ENCODE peak calls at places on chromosome 22, in six cellular contexts. V is GM23248; B is left lung; W is substantia nigra; D is cortex of kidney; G is activated CD8-positive, alpha-beta T cell treated with anti-CD3 and anti-CD28 coated beads for 36 hours. L is an unnamed sample.

GRCh38 chr22:28582806-28583205 is 96.8 kb downstream of the TTC28 start:
- DNase-seq in W (no peak), G (no peak), V (peak), B (no peak), D (no peak), L (no peak)

GRCh38 chr22:42330953-42331525 is 60.6 kb upstream of the TCF20 start:
- DNase-seq in W (peak), V (peak), D (no peak), G (no peak), B (no peak), L (no peak)

GRCh38 chr22:17346578-17346977 is 22.7 kb upstream of the CECR2 start:
- DNase-seq in B (no peak), G (no peak), D (no peak), V (no peak), W (no peak), L (no peak)

GRCh38 chr22:48042621-48043395 is 1280.4 kb downstream of the TBC1D22A start:
- DNase-seq in V (no peak), G (no peak), B (no peak), W (no peak), D (no peak), L (no peak)

GRCh38 chr22:43955883-43956286 is 643 bp downstream of the SAMM50 start:
- DNase-seq in B (no peak), D (no peak), G (peak), V (peak), W (no peak), L (peak)

GRCh38 chr22:38415561-38416321 is 39.3 kb downstream of the KCNJ4 start:
- DNase-seq in G (no peak), V (no peak), W (no peak), D (no peak), B (peak), L (no peak)

GRCh38 chr22:24515025-24515338 is 19.9 kb downstream of the UPB1 start:
- DNase-seq in D (no peak), V (no peak), B (no peak), G (no peak), W (no peak), L (no peak)

GRCh38 chr22:23531283-23531921 is 48.7 kb downstream of the IGLL1 start:
- DNase-seq in D (no peak), W (no peak), V (no peak), G (no peak), B (peak), L (no peak)